ENCODE peak calls at places on chromosomes 13 and 19, in four cellular contexts. U is K562, D is HL-60, O is GM12878. Y is an unnamed sample.

GRCh38 chr19:46373573-46374359 is 26.9 kb downstream of the PPP5C start:
- DNase-seq in U (no peak), D (no peak), O (no peak), Y (no peak)

GRCh38 chr19:16571283-16571682 is 932 bp downstream of the SLC35E1 start:
- DNase-seq in U (no peak), D (no peak), O (no peak), Y (no peak)

GRCh38 chr13:99992376-99992775 is 10.8 kb downstream of the ZIC2 start:
- DNase-seq in U (no peak), D (no peak), O (no peak), Y (no peak)

GRCh38 chr13:43961909-43962308 is 82.2 kb downstream of the LACC1 start:
- DNase-seq in U (no peak), D (no peak), O (no peak), Y (no peak)

GRCh38 chr19:44951179-44952159 is 3.7 kb upstream of the CLPTM1 start:
- DNase-seq in U (peak), D (peak), O (no peak), Y (peak)

GRCh38 chr13:104414771-104415170 is 1348.6 kb upstream of the SLC10A2 start:
- DNase-seq in U (no peak), D (no peak), O (no peak), Y (no peak)

GRCh38 chr19:48836089-48837017 is at the start of gene HSD17B14:
- DNase-seq in U (peak), D (no peak), O (no peak), Y (no peak)

GRCh38 chr19:46606681-46607440 is 5.7 kb downstream of the CALM3 start:
- DNase-seq in U (peak), D (no peak), O (no peak), Y (no peak)

GRCh38 chr13:80436571-80437169 is 95.7 kb upstream of the SPRY2 start:
- DNase-seq in U (no peak), D (no peak), O (no peak), Y (no peak)

GRCh38 chr13:20411638-20412342 is 113.9 kb downstream of the CRYL1 start:
- DNase-seq in U (no peak), D (peak), O (peak), Y (no peak)

GRCh38 chr19:29393915-29394460 is 131.8 kb upstream of the VSTM2B start:
- DNase-seq in U (no peak), D (no peak), O (no peak), Y (no peak)

GRCh38 chr13:86838411-86839120 is 832.6 kb upstream of the SLITRK5 start:
- DNase-seq in U (no peak), D (no peak), O (no peak), Y (no peak)

GRCh38 chr13:74730556-74731331 is 596.5 kb upstream of the KLF12 start:
- DNase-seq in U (no peak), D (no peak), O (no peak), Y (no peak)

GRCh38 chr19:52599241-52599640 is 29.2 kb downstream of the ZNF701 start:
- DNase-seq in U (no peak), D (no peak), O (no peak), Y (no peak)

GRCh38 chr19:52602931-52603330 is 32.8 kb downstream of the ZNF701 start:
- DNase-seq in U (no peak), D (no peak), O (no peak), Y (no peak)

GRCh38 chr19:52600639-52601024 is 30.5 kb downstream of the ZNF701 start:
- DNase-seq in U (no peak), D (no peak), O (no peak), Y (no peak)

GRCh38 chr19:52603558-52604207 is 33.6 kb downstream of the ZNF701 start:
- DNase-seq in U (no peak), D (no peak), O (no peak), Y (no peak)

GRCh38 chr19:52601025-52601973 is 31.2 kb downstream of the ZNF701 start:
- DNase-seq in U (peak), D (peak), O (peak), Y (peak)
- TF ChIP-seq POLR2AphosphoS5 in U (peak), D (peak), O (peak), Y (peak)

GRCh38 chr13:45335397-45336024 is 5.5 kb downstream of the TPT1 start:
- DNase-seq in U (no peak), D (no peak), O (no peak), Y (no peak)
- TF ChIP-seq SPI1 in U (no peak), D (no peak), O (no peak), Y (no peak)

GRCh38 chr19:39426170-39426569 is 9.6 kb downstream of the RPS16 start:
- DNase-seq in U (no peak), D (no peak), O (no peak), Y (no peak)
- TF ChIP-seq POLR2AphosphoS5 in U (no peak), D (no peak), O (no peak), Y (no peak)

GRCh38 chr19:2076481-2077082 is 19.5 kb downstream of the MOB3A start:
- DNase-seq in U (no peak), D (no peak), O (no peak), Y (no peak)

GRCh38 chr19:2070986-2071673 is 20.1 kb upstream of the MKNK2 start:
- DNase-seq in U (no peak), D (no peak), O (no peak), Y (no peak)

GRCh38 chr19:2070436-2070827 is 19.4 kb upstream of the MKNK2 start:
- DNase-seq in U (no peak), D (no peak), O (no peak), Y (no peak)

GRCh38 chr19:2077398-2077797 is 18.7 kb downstream of the MOB3A start:
- DNase-seq in U (no peak), D (no peak), O (no peak), Y (no peak)

DNA sequence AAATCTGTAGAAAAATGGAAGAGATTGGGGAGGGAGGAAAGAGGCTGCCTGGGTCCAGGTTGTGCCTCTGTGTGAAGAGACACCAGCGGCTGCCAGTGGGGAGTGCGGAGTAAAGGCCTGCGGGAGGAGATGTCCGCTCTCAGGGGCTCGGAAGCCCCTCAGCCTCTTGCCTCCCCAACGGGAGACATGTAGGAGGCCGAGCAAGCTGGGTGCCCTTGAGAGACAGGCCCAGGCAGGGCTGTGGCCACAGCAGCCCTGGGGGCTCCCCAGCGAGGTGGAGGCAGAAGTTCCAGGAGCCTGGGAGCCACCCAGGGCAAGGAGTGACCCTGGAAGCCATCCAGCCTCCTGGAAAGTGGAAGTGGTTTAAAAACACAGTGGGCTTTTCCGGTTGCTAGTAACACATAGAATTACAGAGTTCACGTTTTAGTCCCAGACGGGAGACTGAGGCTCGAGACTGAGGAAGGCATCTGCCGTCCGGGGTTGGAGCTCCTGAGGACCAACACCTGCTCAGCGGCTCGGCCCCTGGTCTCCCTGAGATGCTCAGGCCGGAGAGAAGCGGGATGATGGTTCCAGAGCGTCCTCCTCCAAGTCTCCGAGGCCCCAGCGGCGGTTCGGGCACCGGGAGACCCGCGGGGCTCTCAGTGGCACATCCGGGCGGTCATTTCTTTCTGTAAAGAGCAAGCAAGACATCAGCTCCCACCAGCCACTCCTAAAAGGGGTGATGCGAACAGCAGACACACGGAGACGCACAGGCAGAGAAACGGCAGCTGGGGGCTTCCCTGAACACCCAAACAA is 21.9 kb upstream of the MKNK2 start:
- DNase-seq in U (no peak), D (no peak), O (no peak), Y (no peak)
- TF ChIP-seq SPI1 in U (no peak), D (no peak), O (no peak), Y (no peak)

GRCh38 chr19:10835089-10835753 is 791 bp downstream of the TMED1 start:
- DNase-seq in U (no peak), D (no peak), O (no peak), Y (peak)
- TF ChIP-seq POLR2AphosphoS5 in U (no peak), D (no peak), O (peak), Y (peak)

GRCh38 chr13:22061806-22062391 is 391.0 kb downstream of the FGF9 start:
- DNase-seq in U (no peak), D (no peak), O (peak), Y (no peak)
- TF ChIP-seq SPI1 in U (no peak), D (no peak), O (peak), Y (no peak)

DNA sequence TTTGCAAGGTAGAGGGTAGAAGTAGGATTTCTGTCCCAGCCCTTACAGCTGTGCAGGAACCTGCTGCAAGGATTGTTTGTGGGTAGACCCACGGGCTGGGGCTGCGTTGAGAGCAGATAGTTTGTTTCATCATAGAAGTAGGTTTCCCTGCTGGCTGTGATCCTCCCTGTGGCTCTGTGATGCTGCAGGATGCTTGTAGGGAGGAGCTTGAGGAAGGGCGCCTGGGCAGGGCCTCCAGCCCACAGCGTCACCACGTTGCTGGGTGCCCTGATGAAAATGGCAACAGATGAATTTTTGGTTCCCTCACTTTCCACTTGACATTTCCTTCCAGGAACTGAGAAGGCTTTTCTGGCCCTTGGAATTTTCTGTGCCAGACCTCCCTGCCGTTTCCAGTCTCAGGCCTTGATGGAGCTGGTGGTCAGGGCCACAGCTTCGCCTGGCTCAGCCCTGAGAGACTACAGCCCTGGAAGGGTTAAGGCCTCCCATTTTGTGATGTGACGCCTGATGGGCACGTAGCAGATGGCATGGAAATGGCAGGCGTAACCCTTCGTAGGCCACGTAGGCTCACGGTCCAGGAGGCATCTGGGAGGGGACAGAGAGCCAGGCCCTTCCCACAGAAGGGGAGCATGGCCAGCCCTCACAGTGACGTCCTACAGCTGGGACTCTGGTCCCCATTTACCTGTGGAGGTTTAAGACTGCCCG is 42.2 kb downstream of the GATAD2A start:
- DNase-seq in U (no peak), D (no peak), O (no peak), Y (no peak)
- TF ChIP-seq POLR2AphosphoS5 in U (no peak), D (no peak), O (no peak), Y (no peak)

Y was measured in GM12891.